ENCODE peak calls at places on chromosomes 6 and 20, in seven cellular contexts. One of them, this sample, is unnamed.

GRCh38 chr6:73565767-73566485 is 45.1 kb upstream of the EEF1A1 start:
- DNase-seq in neural crest cell: no peak
- DNase-seq in T-cell: no peak
- DNase-seq in AG20443: no peak
- DNase-seq in cardiac muscle cell: no peak
- DNase-seq in activated CD4-positive, alpha-beta T cell treated with anti-CD3 and anti-CD28 coated beads, Interleukin-2, amount 50 U/mL, for 1 hour: no peak
- DNase-seq in nephron progenitor cell: no peak
- DNase-seq in this sample: no peak

GRCh38 chr20:63363013-63363957 is 2.1 kb upstream of the CHRNA4 start:
- DNase-seq in activated CD4-positive, alpha-beta T cell treated with anti-CD3 and anti-CD28 coated beads, Interleukin-2, amount 50 U/mL, for 1 hour: no peak
- DNase-seq in T-cell: no peak
- DNase-seq in cardiac muscle cell: no peak
- DNase-seq in AG20443: no peak
- DNase-seq in nephron progenitor cell: peak
- DNase-seq in neural crest cell: no peak
- DNase-seq in this sample: no peak

GRCh38 chr6:82084324-82084920 is 163.1 kb downstream of the IBTK start:
- DNase-seq in neural crest cell: no peak
- DNase-seq in nephron progenitor cell: no peak
- DNase-seq in cardiac muscle cell: no peak
- DNase-seq in AG20443: no peak
- DNase-seq in activated CD4-positive, alpha-beta T cell treated with anti-CD3 and anti-CD28 coated beads, Interleukin-2, amount 50 U/mL, for 1 hour: no peak
- DNase-seq in T-cell: no peak
- DNase-seq in this sample: no peak

GRCh38 chr20:53582574-53583351 is 10.9 kb downstream of the ZNF217 start:
- DNase-seq in neural crest cell: no peak
- DNase-seq in activated CD4-positive, alpha-beta T cell treated with anti-CD3 and anti-CD28 coated beads, Interleukin-2, amount 50 U/mL, for 1 hour: peak
- DNase-seq in T-cell: peak
- DNase-seq in AG20443: peak
- DNase-seq in cardiac muscle cell: peak
- DNase-seq in nephron progenitor cell: no peak
- DNase-seq in this sample: peak

GRCh38 chr6:142474446-142475289 is 172.9 kb downstream of the ADGRG6 start:
- DNase-seq in AG20443: peak
- DNase-seq in neural crest cell: peak
- DNase-seq in T-cell: no peak
- DNase-seq in activated CD4-positive, alpha-beta T cell treated with anti-CD3 and anti-CD28 coated beads, Interleukin-2, amount 50 U/mL, for 1 hour: no peak
- DNase-seq in cardiac muscle cell: peak
- DNase-seq in nephron progenitor cell: peak
- DNase-seq in this sample: no peak

GRCh38 chr6:55675936-55676335 is 96.9 kb upstream of the HMGCLL1 start:
- DNase-seq in T-cell: no peak
- DNase-seq in nephron progenitor cell: no peak
- DNase-seq in neural crest cell: no peak
- DNase-seq in activated CD4-positive, alpha-beta T cell treated with anti-CD3 and anti-CD28 coated beads, Interleukin-2, amount 50 U/mL, for 1 hour: no peak
- DNase-seq in cardiac muscle cell: no peak
- DNase-seq in AG20443: no peak
- DNase-seq in this sample: no peak

GRCh38 chr20:47282864-47283263 is 73.6 kb downstream of the ZMYND8 start:
- DNase-seq in T-cell: no peak
- DNase-seq in neural crest cell: no peak
- DNase-seq in nephron progenitor cell: no peak
- DNase-seq in activated CD4-positive, alpha-beta T cell treated with anti-CD3 and anti-CD28 coated beads, Interleukin-2, amount 50 U/mL, for 1 hour: no peak
- DNase-seq in cardiac muscle cell: no peak
- DNase-seq in AG20443: no peak
- DNase-seq in this sample: no peak

GRCh38 chr20:45890077-45890996 is 671 bp downstream of the NEURL2 start:
- DNase-seq in nephron progenitor cell: peak
- DNase-seq in AG20443: peak
- DNase-seq in activated CD4-positive, alpha-beta T cell treated with anti-CD3 and anti-CD28 coated beads, Interleukin-2, amount 50 U/mL, for 1 hour: peak
- DNase-seq in T-cell: peak
- DNase-seq in neural crest cell: peak
- DNase-seq in cardiac muscle cell: peak
- DNase-seq in this sample: no peak

GRCh38 chr20:18904624-18905023 is 91.0 kb downstream of the SCP2D1 start:
- DNase-seq in neural crest cell: no peak
- DNase-seq in T-cell: no peak
- DNase-seq in cardiac muscle cell: no peak
- DNase-seq in nephron progenitor cell: no peak
- DNase-seq in AG20443: peak
- DNase-seq in activated CD4-positive, alpha-beta T cell treated with anti-CD3 and anti-CD28 coated beads, Interleukin-2, amount 50 U/mL, for 1 hour: no peak
- DNase-seq in this sample: no peak

GRCh38 chr20:61391812-61392520 is 139.9 kb downstream of the CDH4 start:
- DNase-seq in cardiac muscle cell: no peak
- DNase-seq in AG20443: no peak
- DNase-seq in nephron progenitor cell: no peak
- DNase-seq in neural crest cell: no peak
- DNase-seq in activated CD4-positive, alpha-beta T cell treated with anti-CD3 and anti-CD28 coated beads, Interleukin-2, amount 50 U/mL, for 1 hour: no peak
- DNase-seq in T-cell: no peak
- DNase-seq in this sample: no peak

GRCh38 chr6:105036371-105036770 is 79.5 kb downstream of the LIN28B start:
- DNase-seq in neural crest cell: no peak
- DNase-seq in cardiac muscle cell: no peak
- DNase-seq in nephron progenitor cell: no peak
- DNase-seq in activated CD4-positive, alpha-beta T cell treated with anti-CD3 and anti-CD28 coated beads, Interleukin-2, amount 50 U/mL, for 1 hour: no peak
- DNase-seq in AG20443: no peak
- DNase-seq in T-cell: no peak
- DNase-seq in this sample: no peak

GRCh38 chr20:13800728-13801134 is 15.9 kb downstream of the NDUFAF5 start:
- DNase-seq in activated CD4-positive, alpha-beta T cell treated with anti-CD3 and anti-CD28 coated beads, Interleukin-2, amount 50 U/mL, for 1 hour: no peak
- DNase-seq in AG20443: peak
- DNase-seq in neural crest cell: no peak
- DNase-seq in cardiac muscle cell: peak
- DNase-seq in nephron progenitor cell: no peak
- DNase-seq in T-cell: no peak
- DNase-seq in this sample: no peak

GRCh38 chr6:125944434-125944816 is 12.1 kb upstream of the HINT3 start:
- DNase-seq in AG20443: peak
- DNase-seq in neural crest cell: no peak
- DNase-seq in nephron progenitor cell: no peak
- DNase-seq in cardiac muscle cell: peak
- DNase-seq in T-cell: no peak
- DNase-seq in activated CD4-positive, alpha-beta T cell treated with anti-CD3 and anti-CD28 coated beads, Interleukin-2, amount 50 U/mL, for 1 hour: no peak
- DNase-seq in this sample: no peak

GRCh38 chr6:156832166-156832743 is 55.1 kb downstream of the ARID1B start:
- DNase-seq in activated CD4-positive, alpha-beta T cell treated with anti-CD3 and anti-CD28 coated beads, Interleukin-2, amount 50 U/mL, for 1 hour: no peak
- DNase-seq in neural crest cell: no peak
- DNase-seq in AG20443: peak
- DNase-seq in cardiac muscle cell: peak
- DNase-seq in T-cell: no peak
- DNase-seq in nephron progenitor cell: no peak
- DNase-seq in this sample: no peak

GRCh38 chr20:20953738-20954657 is 152.2 kb downstream of the LINC00237 start:
- DNase-seq in AG20443: no peak
- DNase-seq in nephron progenitor cell: no peak
- DNase-seq in cardiac muscle cell: no peak
- DNase-seq in activated CD4-positive, alpha-beta T cell treated with anti-CD3 and anti-CD28 coated beads, Interleukin-2, amount 50 U/mL, for 1 hour: no peak
- DNase-seq in neural crest cell: no peak
- DNase-seq in T-cell: no peak
- DNase-seq in this sample: no peak

GRCh38 chr20:32477594-32478512 is 107.3 kb downstream of the NOL4L start:
- DNase-seq in T-cell: no peak
- DNase-seq in activated CD4-positive, alpha-beta T cell treated with anti-CD3 and anti-CD28 coated beads, Interleukin-2, amount 50 U/mL, for 1 hour: no peak
- DNase-seq in cardiac muscle cell: no peak
- DNase-seq in neural crest cell: no peak
- DNase-seq in nephron progenitor cell: no peak
- DNase-seq in AG20443: no peak
- DNase-seq in this sample: no peak

GRCh38 chr6:135673671-135674309 is 176.2 kb upstream of the AHI1 start:
- DNase-seq in nephron progenitor cell: no peak
- DNase-seq in cardiac muscle cell: peak
- DNase-seq in neural crest cell: no peak
- DNase-seq in AG20443: no peak
- DNase-seq in T-cell: no peak
- DNase-seq in activated CD4-positive, alpha-beta T cell treated with anti-CD3 and anti-CD28 coated beads, Interleukin-2, amount 50 U/mL, for 1 hour: no peak
- DNase-seq in this sample: no peak

GRCh38 chr6:152004896-152005295 is 197.4 kb downstream of the ESR1 start:
- DNase-seq in cardiac muscle cell: no peak
- DNase-seq in activated CD4-positive, alpha-beta T cell treated with anti-CD3 and anti-CD28 coated beads, Interleukin-2, amount 50 U/mL, for 1 hour: no peak
- DNase-seq in neural crest cell: no peak
- DNase-seq in T-cell: no peak
- DNase-seq in nephron progenitor cell: no peak
- DNase-seq in AG20443: no peak
- DNase-seq in this sample: no peak

GRCh38 chr20:47815416-47815806 is 30.1 kb upstream of the SULF2 start:
- DNase-seq in AG20443: no peak
- DNase-seq in nephron progenitor cell: no peak
- DNase-seq in neural crest cell: no peak
- DNase-seq in T-cell: no peak
- DNase-seq in activated CD4-positive, alpha-beta T cell treated with anti-CD3 and anti-CD28 coated beads, Interleukin-2, amount 50 U/mL, for 1 hour: no peak
- DNase-seq in cardiac muscle cell: no peak
- DNase-seq in this sample: no peak

GRCh38 chr20:59424976-59425375 is 124.6 kb downstream of the EDN3 start:
- DNase-seq in cardiac muscle cell: no peak
- DNase-seq in T-cell: no peak
- DNase-seq in activated CD4-positive, alpha-beta T cell treated with anti-CD3 and anti-CD28 coated beads, Interleukin-2, amount 50 U/mL, for 1 hour: no peak
- DNase-seq in neural crest cell: no peak
- DNase-seq in nephron progenitor cell: no peak
- DNase-seq in AG20443: no peak
- DNase-seq in this sample: no peak

GRCh38 chr6:145755682-145756081 is 20.4 kb upstream of the EPM2A start:
- DNase-seq in nephron progenitor cell: no peak
- DNase-seq in cardiac muscle cell: no peak
- DNase-seq in activated CD4-positive, alpha-beta T cell treated with anti-CD3 and anti-CD28 coated beads, Interleukin-2, amount 50 U/mL, for 1 hour: no peak
- DNase-seq in T-cell: no peak
- DNase-seq in AG20443: no peak
- DNase-seq in neural crest cell: no peak
- DNase-seq in this sample: no peak

GRCh38 chr6:14734416-14735340 is 511.2 kb upstream of the JARID2 start:
- DNase-seq in AG20443: peak
- DNase-seq in neural crest cell: no peak
- DNase-seq in nephron progenitor cell: no peak
- DNase-seq in activated CD4-positive, alpha-beta T cell treated with anti-CD3 and anti-CD28 coated beads, Interleukin-2, amount 50 U/mL, for 1 hour: no peak
- DNase-seq in T-cell: no peak
- DNase-seq in cardiac muscle cell: peak
- DNase-seq in this sample: no peak

GRCh38 chr6:39366875-39367618 is 44.5 kb upstream of the KCNK16 start:
- DNase-seq in T-cell: no peak
- DNase-seq in cardiac muscle cell: no peak
- DNase-seq in neural crest cell: no peak
- DNase-seq in activated CD4-positive, alpha-beta T cell treated with anti-CD3 and anti-CD28 coated beads, Interleukin-2, amount 50 U/mL, for 1 hour: no peak
- DNase-seq in AG20443: no peak
- DNase-seq in nephron progenitor cell: no peak
- DNase-seq in this sample: no peak

GRCh38 chr6:166005846-166006592 is 161.6 kb downstream of the TBXT start:
- DNase-seq in neural crest cell: peak
- DNase-seq in nephron progenitor cell: peak
- DNase-seq in AG20443: peak
- DNase-seq in T-cell: no peak
- DNase-seq in cardiac muscle cell: peak
- DNase-seq in activated CD4-positive, alpha-beta T cell treated with anti-CD3 and anti-CD28 coated beads, Interleukin-2, amount 50 U/mL, for 1 hour: no peak
- DNase-seq in this sample: no peak

GRCh38 chr20:9071976-9072726 is 3.3 kb downstream of the PLCB4 start:
- DNase-seq in AG20443: no peak
- DNase-seq in cardiac muscle cell: peak
- DNase-seq in activated CD4-positive, alpha-beta T cell treated with anti-CD3 and anti-CD28 coated beads, Interleukin-2, amount 50 U/mL, for 1 hour: no peak
- DNase-seq in nephron progenitor cell: no peak
- DNase-seq in neural crest cell: no peak
- DNase-seq in T-cell: no peak
- DNase-seq in this sample: no peak

GRCh38 chr20:2817891-2818595 is 1.9 kb downstream of the TMEM239 start:
- DNase-seq in T-cell: no peak
- DNase-seq in cardiac muscle cell: peak
- DNase-seq in AG20443: peak
- DNase-seq in activated CD4-positive, alpha-beta T cell treated with anti-CD3 and anti-CD28 coated beads, Interleukin-2, amount 50 U/mL, for 1 hour: no peak
- DNase-seq in nephron progenitor cell: no peak
- DNase-seq in neural crest cell: no peak
- DNase-seq in this sample: no peak

GRCh38 chr6:3546121-3546520 is 89.3 kb upstream of the SLC22A23 start:
- DNase-seq in AG20443: no peak
- DNase-seq in nephron progenitor cell: no peak
- DNase-seq in cardiac muscle cell: no peak
- DNase-seq in T-cell: no peak
- DNase-seq in neural crest cell: no peak
- DNase-seq in activated CD4-positive, alpha-beta T cell treated with anti-CD3 and anti-CD28 coated beads, Interleukin-2, amount 50 U/mL, for 1 hour: no peak
- DNase-seq in this sample: no peak

GRCh38 chr6:40999498-41000070 is 39.4 kb downstream of the UNC5CL start:
- DNase-seq in T-cell: no peak
- DNase-seq in neural crest cell: peak
- DNase-seq in AG20443: peak
- DNase-seq in activated CD4-positive, alpha-beta T cell treated with anti-CD3 and anti-CD28 coated beads, Interleukin-2, amount 50 U/mL, for 1 hour: no peak
- DNase-seq in cardiac muscle cell: peak
- DNase-seq in nephron progenitor cell: peak
- DNase-seq in this sample: peak

GRCh38 chr6:124989136-124989983 is 27.1 kb downstream of the RNF217 start:
- DNase-seq in neural crest cell: no peak
- DNase-seq in AG20443: no peak
- DNase-seq in T-cell: no peak
- DNase-seq in activated CD4-positive, alpha-beta T cell treated with anti-CD3 and anti-CD28 coated beads, Interleukin-2, amount 50 U/mL, for 1 hour: no peak
- DNase-seq in nephron progenitor cell: no peak
- DNase-seq in cardiac muscle cell: no peak
- DNase-seq in this sample: no peak

GRCh38 chr20:50187403-50188051 is 3.1 kb upstream of the CEBPB start:
- DNase-seq in AG20443: peak
- DNase-seq in nephron progenitor cell: no peak
- DNase-seq in T-cell: no peak
- DNase-seq in neural crest cell: no peak
- DNase-seq in cardiac muscle cell: peak
- DNase-seq in activated CD4-positive, alpha-beta T cell treated with anti-CD3 and anti-CD28 coated beads, Interleukin-2, amount 50 U/mL, for 1 hour: no peak
- DNase-seq in this sample: no peak

GRCh38 chr6:44202332-44202971 is 14.3 kb upstream of the MYMX start:
- DNase-seq in T-cell: no peak
- DNase-seq in neural crest cell: no peak
- DNase-seq in nephron progenitor cell: no peak
- DNase-seq in AG20443: no peak
- DNase-seq in cardiac muscle cell: no peak
- DNase-seq in activated CD4-positive, alpha-beta T cell treated with anti-CD3 and anti-CD28 coated beads, Interleukin-2, amount 50 U/mL, for 1 hour: no peak
- DNase-seq in this sample: no peak

GRCh38 chr6:75747985-75748742 is 875 bp upstream of the MYO6 start:
- DNase-seq in activated CD4-positive, alpha-beta T cell treated with anti-CD3 and anti-CD28 coated beads, Interleukin-2, amount 50 U/mL, for 1 hour: no peak
- DNase-seq in neural crest cell: no peak
- DNase-seq in AG20443: peak
- DNase-seq in nephron progenitor cell: no peak
- DNase-seq in T-cell: no peak
- DNase-seq in cardiac muscle cell: no peak
- DNase-seq in this sample: no peak

GRCh38 chr6:52362443-52363221 is 681 bp downstream of the PAQR8 start:
- DNase-seq in neural crest cell: peak
- DNase-seq in cardiac muscle cell: peak
- DNase-seq in nephron progenitor cell: peak
- DNase-seq in AG20443: peak
- DNase-seq in T-cell: peak
- DNase-seq in activated CD4-positive, alpha-beta T cell treated with anti-CD3 and anti-CD28 coated beads, Interleukin-2, amount 50 U/mL, for 1 hour: peak
- DNase-seq in this sample: no peak

This sample was measured in effector memory CD8-positive, alpha-beta T cell.